ENCODE peak calls at places on chromosome 22, in four cellular contexts. One of them, this sample, is unnamed.

GRCh38 chr22:31340765-31341247 is 5.3 kb downstream of the PATZ1 start:
- DNase-seq in SK-N-SH: no peak
- DNase-seq in A549: no peak
- DNase-seq in H1: no peak
- DNase-seq in this sample: no peak

GRCh38 chr22:31973739-31974138 is 29.4 kb downstream of the YWHAH start:
- DNase-seq in H1: no peak
- DNase-seq in A549: no peak
- DNase-seq in SK-N-SH: no peak
- DNase-seq in this sample: no peak

GRCh38 chr22:30861131-30861530 is 107.4 kb downstream of the MORC2 start:
- DNase-seq in SK-N-SH: peak; percentile 48
- DNase-seq in A549: no peak
- DNase-seq in H1: peak; percentile 38
- DNase-seq in this sample: peak; percentile 8

GRCh38 chr22:17921871-17922821 is 102.2 kb downstream of the MICAL3 start:
- DNase-seq in SK-N-SH: no peak
- DNase-seq in H1: peak; percentile 64
- DNase-seq in A549: no peak
- DNase-seq in this sample: peak; percentile 39

GRCh38 chr22:40403651-40404050 is 33.3 kb downstream of the SGSM3 start:
- DNase-seq in A549: no peak
- DNase-seq in H1: no peak
- DNase-seq in SK-N-SH: no peak
- DNase-seq in this sample: no peak

GRCh38 chr22:29816128-29816527 is 21.9 kb downstream of the ASCC2 start:
- DNase-seq in A549: no peak
- DNase-seq in H1: no peak
- DNase-seq in SK-N-SH: no peak
- DNase-seq in this sample: peak; percentile 70

GRCh38 chr22:41417622-41418390 is 28.8 kb downstream of the TOB2 start:
- DNase-seq in H1: no peak
- DNase-seq in SK-N-SH: no peak
- DNase-seq in A549: peak; percentile 22
- DNase-seq in this sample: peak; percentile 57

GRCh38 chr22:40436460-40437431 is 66.4 kb downstream of the SGSM3 start:
- DNase-seq in A549: peak; percentile 70
- DNase-seq in SK-N-SH: peak; percentile 39
- DNase-seq in H1: no peak
- DNase-seq in this sample: peak; percentile 57

GRCh38 chr22:17563936-17564391 is 666 bp downstream of the SLC25A18 start:
- DNase-seq in SK-N-SH: no peak
- DNase-seq in A549: no peak
- DNase-seq in H1: no peak
- DNase-seq in this sample: peak; percentile 47

GRCh38 chr22:44392446-44392921 is 79.7 kb upstream of the SHISAL1 start:
- DNase-seq in SK-N-SH: no peak
- DNase-seq in H1: peak; percentile 38
- DNase-seq in A549: no peak
- DNase-seq in this sample: peak; percentile 5

GRCh38 chr22:17841836-17842235 is 67.6 kb upstream of the BID start:
- DNase-seq in H1: no peak
- DNase-seq in A549: no peak
- DNase-seq in SK-N-SH: no peak
- DNase-seq in this sample: peak; percentile 47

GRCh38 chr22:29877620-29878019 is 5.4 kb upstream of the MTMR3 start:
- DNase-seq in H1: peak; percentile 26
- DNase-seq in A549: no peak
- DNase-seq in SK-N-SH: no peak
- DNase-seq in this sample: no peak

GRCh38 chr22:31275576-31275975 is 16.7 kb downstream of the PIK3IP1 start:
- DNase-seq in A549: no peak
- DNase-seq in H1: no peak
- DNase-seq in SK-N-SH: no peak
- DNase-seq in this sample: no peak

GRCh38 chr22:18154821-18155390 is 4.9 kb downstream of the USP18 start:
- DNase-seq in H1: no peak
- DNase-seq in A549: no peak
- DNase-seq in SK-N-SH: no peak
- DNase-seq in this sample: no peak

GRCh38 chr22:40036591-40037225 is 42.0 kb downstream of the FAM83F start:
- DNase-seq in A549: peak; percentile 82
- DNase-seq in H1: peak; percentile 77
- DNase-seq in SK-N-SH: peak; percentile 70
- DNase-seq in this sample: no peak

GRCh38 chr22:44402196-44403111 is 89.7 kb upstream of the SHISAL1 start:
- DNase-seq in SK-N-SH: peak; percentile 11
- DNase-seq in A549: no peak
- DNase-seq in H1: no peak
- DNase-seq in this sample: no peak

GRCh38 chr22:19216579-19216978 is 38.0 kb upstream of the SLC25A1 start:
- DNase-seq in SK-N-SH: no peak
- DNase-seq in H1: no peak
- DNase-seq in A549: no peak
- DNase-seq in this sample: no peak

GRCh38 chr22:43955883-43956286 is 643 bp downstream of the SAMM50 start:
- DNase-seq in H1: no peak
- DNase-seq in A549: no peak
- DNase-seq in SK-N-SH: no peak
- DNase-seq in this sample: no peak

GRCh38 chr22:19419464-19420178 is 11.9 kb downstream of the HIRA start:
- DNase-seq in A549: no peak
- DNase-seq in SK-N-SH: no peak
- DNase-seq in H1: no peak
- DNase-seq in this sample: no peak

GRCh38 chr22:23682827-23683355 is 7.9 kb upstream of the RGL4 start:
- DNase-seq in H1: no peak
- DNase-seq in A549: no peak
- DNase-seq in SK-N-SH: no peak
- DNase-seq in this sample: peak; percentile 6

GRCh38 chr22:20025401-20026203 is 4.7 kb downstream of the TANGO2 start:
- DNase-seq in A549: no peak
- DNase-seq in SK-N-SH: no peak
- DNase-seq in H1: no peak
- DNase-seq in this sample: no peak

GRCh38 chr22:29503811-29504372 is 23.9 kb downstream of the NEFH start:
- DNase-seq in A549: peak; percentile 45
- DNase-seq in SK-N-SH: no peak
- DNase-seq in H1: no peak
- DNase-seq in this sample: peak; percentile 68

GRCh38 chr22:36764060-36764459 is 11.9 kb downstream of the IFT27 start:
- DNase-seq in H1: no peak
- DNase-seq in A549: no peak
- DNase-seq in SK-N-SH: no peak
- DNase-seq in this sample: no peak

DNA sequence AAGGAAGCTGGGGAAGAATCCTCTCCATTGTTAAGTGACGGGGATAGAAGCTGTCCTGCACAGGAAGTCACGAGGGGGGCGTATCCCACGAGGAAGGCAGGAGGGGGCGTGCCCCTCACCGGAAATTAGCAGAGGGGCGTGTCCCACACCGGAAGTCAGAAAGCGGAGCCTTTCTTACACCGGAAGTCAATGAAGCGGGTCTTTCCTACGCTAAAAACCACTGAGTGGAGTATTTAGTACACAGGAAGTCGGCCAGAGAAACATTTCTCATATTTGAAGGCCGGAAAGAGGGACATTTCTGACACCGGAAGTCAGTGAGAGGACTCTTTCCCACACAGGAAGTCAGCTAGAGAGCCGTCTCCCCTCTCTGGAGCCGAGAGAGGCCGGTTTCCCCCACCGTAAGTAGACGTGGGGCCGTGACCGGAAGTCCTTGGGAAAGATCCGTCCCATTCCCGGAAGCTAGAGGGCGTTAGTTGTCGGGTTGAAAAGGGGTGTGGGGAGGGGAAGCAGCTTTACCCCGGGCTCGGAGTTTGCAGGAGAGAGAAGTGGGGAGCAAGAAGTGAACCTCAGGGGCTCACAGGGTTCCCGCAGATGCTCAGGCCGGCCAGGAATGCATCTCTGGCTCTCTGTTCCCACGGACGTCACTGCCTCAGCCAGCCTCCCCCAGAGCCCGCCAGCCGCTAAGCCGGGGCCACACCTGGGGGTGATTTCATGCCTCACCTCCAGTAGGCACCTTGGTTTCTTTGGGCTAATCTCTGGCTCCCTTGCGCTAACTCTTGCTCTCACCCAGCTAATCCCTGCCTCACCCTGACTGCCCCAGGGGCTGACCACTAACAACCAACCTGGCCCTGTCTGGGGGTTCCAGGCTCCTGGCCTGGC is 15.4 kb downstream of the MIAT start:
- DNase-seq in SK-N-SH: peak; percentile 88
- DNase-seq in A549: peak; percentile 94
- DNase-seq in H1: peak; percentile 94
- DNase-seq in this sample: peak; percentile 92
- TF ChIP-seq EP300 in SK-N-SH: no peak
- TF ChIP-seq EP300 in A549: no peak
- TF ChIP-seq EP300 in H1: no peak
- TF ChIP-seq EP300 in this sample: peak; percentile 78

GRCh38 chr22:46087336-46087690 is 63.0 kb upstream of the PPARA start:
- DNase-seq in SK-N-SH: no peak
- DNase-seq in H1: no peak
- DNase-seq in A549: no peak
- DNase-seq in this sample: no peak

GRCh38 chr22:46089426-46090041 is 60.8 kb upstream of the PPARA start:
- DNase-seq in A549: no peak
- DNase-seq in H1: no peak
- DNase-seq in SK-N-SH: no peak
- DNase-seq in this sample: peak; percentile 39

GRCh38 chr22:46088541-46089311 is 61.6 kb upstream of the PPARA start:
- DNase-seq in A549: no peak
- DNase-seq in H1: no peak
- DNase-seq in SK-N-SH: no peak
- DNase-seq in this sample: peak; percentile 61

GRCh38 chr22:46086577-46087335 is 63.6 kb upstream of the PPARA start:
- DNase-seq in A549: no peak
- DNase-seq in SK-N-SH: peak; percentile 70
- DNase-seq in H1: no peak
- DNase-seq in this sample: no peak

DNA sequence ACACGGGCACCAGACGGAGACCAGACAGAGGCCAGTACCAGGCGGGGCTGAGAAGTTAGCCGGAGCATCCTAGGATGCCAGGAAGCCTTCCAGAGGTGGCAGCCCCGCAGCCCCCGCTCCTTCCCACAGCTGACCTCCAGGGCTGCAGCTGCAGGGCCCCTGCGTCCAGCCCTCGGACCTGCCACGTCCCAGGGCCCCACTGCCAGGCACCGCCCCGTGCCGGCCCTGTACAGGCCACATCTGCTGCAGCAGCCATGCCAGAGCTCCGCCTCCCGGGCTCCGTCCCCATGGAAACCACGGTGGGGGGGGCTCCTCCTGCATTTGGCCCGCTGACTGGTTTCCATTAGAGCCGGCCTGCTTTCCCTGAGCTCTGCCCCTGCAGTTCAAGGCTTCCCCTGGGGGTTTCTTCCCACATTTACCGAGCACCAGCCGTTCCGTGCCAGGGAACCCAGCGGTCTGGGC is 62.5 kb upstream of the PPARA start:
- DNase-seq in A549: peak; percentile 67
- DNase-seq in SK-N-SH: peak; percentile 94
- DNase-seq in H1: no peak
- DNase-seq in this sample: peak; percentile 88
- H3K4me3 ChIP-seq in A549: peak overlapping the region; percentile 52
- H3K4me3 ChIP-seq in SK-N-SH: peak overlapping the region; percentile 92
- H3K4me3 ChIP-seq in H1: no peak overlapping the region
- H3K4me3 ChIP-seq in this sample: peak overlapping the region; percentile 17

GRCh38 chr22:50605349-50606074 is 4.9 kb downstream of the MAPK8IP2 start:
- DNase-seq in A549: no peak
- DNase-seq in SK-N-SH: no peak
- DNase-seq in H1: no peak
- DNase-seq in this sample: no peak

GRCh38 chr22:50604256-50604580 is 3.6 kb downstream of the MAPK8IP2 start:
- DNase-seq in SK-N-SH: no peak
- DNase-seq in A549: no peak
- DNase-seq in H1: no peak
- DNase-seq in this sample: no peak

GRCh38 chr22:50604623-50605348 is 4.2 kb downstream of the MAPK8IP2 start:
- DNase-seq in A549: no peak
- DNase-seq in H1: no peak
- DNase-seq in SK-N-SH: no peak
- DNase-seq in this sample: no peak

GRCh38 chr22:50602338-50602700 is 1.7 kb downstream of the MAPK8IP2 start:
- DNase-seq in A549: no peak
- DNase-seq in H1: no peak
- DNase-seq in SK-N-SH: no peak
- DNase-seq in this sample: no peak

DNA sequence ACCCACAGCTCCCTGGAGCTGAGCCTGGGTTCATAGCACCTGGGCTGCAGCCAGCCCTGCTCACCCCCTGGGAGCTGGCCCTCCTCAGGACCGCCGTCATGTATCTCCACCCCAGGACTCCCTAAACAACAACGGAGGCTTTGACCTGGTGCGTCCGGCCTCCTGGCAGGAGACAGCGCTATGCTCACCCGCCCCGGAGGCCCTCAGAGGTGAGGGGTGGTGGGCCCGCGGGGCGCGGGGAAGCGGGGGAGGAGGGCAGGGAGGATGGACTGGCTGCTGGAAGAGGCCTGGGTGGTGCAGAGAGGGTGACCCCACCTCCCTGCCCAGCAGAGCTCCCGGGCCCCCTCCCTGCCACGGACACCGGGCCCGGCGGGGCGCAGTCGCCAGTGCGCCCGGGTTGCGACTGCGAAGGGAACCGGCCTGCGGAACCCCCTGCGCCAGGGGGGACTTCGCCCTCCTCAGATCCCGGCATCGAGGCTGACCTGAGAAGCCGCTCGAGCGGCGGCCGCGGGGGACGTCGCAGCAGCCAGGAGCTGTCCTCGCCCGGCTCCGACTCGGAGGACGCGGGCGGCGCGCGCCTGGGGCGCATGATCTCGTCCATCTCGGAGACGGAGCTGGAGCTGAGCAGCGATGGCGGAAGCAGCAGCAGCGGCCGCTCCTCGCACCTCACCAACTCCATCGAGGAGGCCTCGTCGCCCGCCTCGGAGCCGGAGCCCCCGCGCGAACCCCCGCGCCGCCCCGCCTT is 3.1 kb downstream of the MAPK8IP2 start:
- DNase-seq in A549: no peak
- DNase-seq in SK-N-SH: no peak
- DNase-seq in H1: no peak
- DNase-seq in this sample: no peak
- H3K27ac ChIP-seq in A549: no peak overlapping the region
- H3K27ac ChIP-seq in SK-N-SH: no peak overlapping the region
- H3K27ac ChIP-seq in H1: no peak overlapping the region
- H3K27ac ChIP-seq in this sample: no peak overlapping the region

GRCh38 chr22:38997518-38997917 is 15.4 kb downstream of the APOBEC3B start:
- DNase-seq in A549: no peak
- DNase-seq in SK-N-SH: no peak
- DNase-seq in H1: no peak
- DNase-seq in this sample: no peak
- TF ChIP-seq EP300 in A549: no peak
- TF ChIP-seq EP300 in SK-N-SH: no peak
- TF ChIP-seq EP300 in H1: no peak
- TF ChIP-seq EP300 in this sample: no peak

DNA sequence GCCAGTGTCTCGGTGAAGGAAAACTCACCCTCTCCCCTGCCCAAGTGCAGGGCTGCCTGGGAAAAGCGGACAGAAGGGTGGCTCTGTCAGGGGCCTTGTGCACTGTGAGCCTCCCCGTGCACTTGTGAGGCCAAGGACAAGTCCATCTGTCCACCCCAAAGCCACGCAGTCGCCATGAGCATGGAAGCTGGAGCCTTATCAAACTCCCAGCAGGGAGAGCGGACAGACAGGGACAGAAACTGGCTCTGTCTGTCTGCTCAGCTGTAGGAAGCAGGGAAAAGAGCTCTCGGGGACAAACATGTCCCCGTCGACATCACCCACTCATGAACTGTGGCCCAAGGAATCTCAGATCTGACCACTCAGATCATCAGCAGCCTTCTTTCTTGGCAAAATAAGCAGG is 1385.4 kb downstream of the TBC1D22A start:
- DNase-seq in SK-N-SH: no peak
- DNase-seq in A549: no peak
- DNase-seq in H1: no peak
- DNase-seq in this sample: no peak
- H3K4me3 ChIP-seq in SK-N-SH: no peak overlapping the region
- H3K4me3 ChIP-seq in A549: no peak overlapping the region
- H3K4me3 ChIP-seq in H1: no peak overlapping the region
- H3K4me3 ChIP-seq in this sample: no peak overlapping the region